ENCODE peak calls at places on chromosomes 7 and 10, in six cellular contexts. G is NCI-H1105 treated with DMSO at 0.1 percent for 48 hours; R is effector CD4-positive, alpha-beta T cell; O is H9; T is stimulated activated CD8-positive, alpha-beta memory T cell treated with anti-CD3 and anti-CD28 coated beads, Interleukin-7, amount 100 ng/mL, for 1 hour; Q is posterior cingulate gyrus. A is an unnamed sample.

GRCh38 chr10:13787015-13787421 is 200.3 kb downstream of the PRPF18 start:
- DNase-seq in T (peak), R (peak), Q (no peak), G (no peak), O (peak), A (no peak)

GRCh38 chr7:99024066-99024465 is 119.8 kb downstream of the SMURF1 start:
- DNase-seq in R (no peak), G (no peak), T (no peak), O (no peak), Q (no peak), A (no peak)

GRCh38 chr10:28367865-28368541 is 65.1 kb upstream of the MPP7 start:
- DNase-seq in G (no peak), Q (no peak), R (peak), O (no peak), T (peak), A (no peak)

GRCh38 chr10:127148933-127149220 is 47.5 kb downstream of the INSYN2A start:
- DNase-seq in Q (no peak), R (no peak), O (no peak), T (no peak), G (no peak), A (no peak)

GRCh38 chr7:139231513-139232376 is 708 bp downstream of the UBN2 start:
- DNase-seq in T (peak), G (peak), O (peak), R (no peak), Q (peak), A (no peak)

GRCh38 chr10:89348458-89348857 is 20.7 kb downstream of the IFIT3 start:
- DNase-seq in R (no peak), O (no peak), T (no peak), G (no peak), Q (no peak), A (no peak)

GRCh38 chr7:96915029-96915428 is 90.3 kb upstream of the DLX6 start:
- DNase-seq in O (no peak), R (no peak), G (no peak), T (no peak), Q (no peak), A (no peak)

GRCh38 chr10:58577394-58577793 is 64.7 kb downstream of the BICC1 start:
- DNase-seq in O (no peak), Q (no peak), R (no peak), G (no peak), T (no peak), A (no peak)

GRCh38 chr7:104136561-104136960 is 71.3 kb downstream of the ORC5 start:
- DNase-seq in O (no peak), G (no peak), T (no peak), Q (no peak), R (no peak), A (peak)